ENCODE peak calls at places on chromosomes 16 and 17, in nine cellular contexts. N is tibial artery; G is ovary; S is Karpas-422; J is body of pancreas; R is PC-3; T is IMR-90; C is gastrocnemius medialis; Y is CD8-positive, alpha-beta memory T cell. D is an unnamed sample.

GRCh38 chr17:15513058-15513858 is 45.8 kb upstream of the CDRT4 start:
- DNase-seq in N (no peak), G (no peak), S (no peak), J (no peak), R (no peak), T (peak; percentile 64), C (no peak), Y (no peak), D (no peak)

GRCh38 chr16:49748322-49748721 is 107.6 kb downstream of the ZNF423 start:
- DNase-seq in N (no peak), G (peak; percentile 46), S (no peak), J (peak; percentile 45), R (no peak), T (no peak), C (no peak), Y (no peak), D (peak; percentile 4)

GRCh38 chr16:48533931-48534330 is 76.0 kb downstream of the N4BP1 start:
- DNase-seq in N (no peak), G (no peak), S (no peak), J (no peak), R (no peak), T (no peak), C (no peak), Y (no peak), D (no peak)

GRCh38 chr17:1649116-1649843 is 386 bp downstream of the RILP start:
- DNase-seq in N (peak; percentile 95), G (peak; percentile 87), S (peak; percentile 89), J (peak; percentile 88), R (peak; percentile 77), T (peak; percentile 88), C (peak; percentile 63), Y (peak; percentile 74), D (peak; percentile 86)

GRCh38 chr17:49976163-49976827 is 7.3 kb downstream of the DLX4 start:
- DNase-seq in N (no peak), G (no peak), S (no peak), J (peak; percentile 68), R (no peak), T (no peak), C (no peak), Y (no peak), D (no peak)

GRCh38 chr16:48905632-48906031 is 295.7 kb upstream of the N4BP1 start:
- DNase-seq in N (no peak), G (no peak), S (no peak), J (no peak), R (no peak), T (no peak), C (no peak), Y (no peak), D (no peak)

GRCh38 chr17:39001703-39002637 is 34.8 kb upstream of the FBXO47 start:
- DNase-seq in N (peak; percentile 88), G (peak; percentile 30), S (no peak), J (peak; percentile 77), R (peak; percentile 9), T (peak; percentile 13), C (peak; percentile 63), Y (no peak), D (peak; percentile 57)

GRCh38 chr17:49496183-49496865 is 1.2 kb downstream of the NGFR start:
- DNase-seq in N (peak; percentile 85), G (peak; percentile 84), S (peak; percentile 84), J (peak; percentile 75), R (peak; percentile 54), T (peak; percentile 28), C (peak; percentile 29), Y (peak; percentile 78), D (peak; percentile 69)

GRCh38 chr16:65967376-65967775 is 399.1 kb upstream of the CDH5 start:
- DNase-seq in N (no peak), G (no peak), S (no peak), J (no peak), R (peak; percentile 63), T (peak; percentile 45), C (no peak), Y (no peak), D (peak; percentile 89)

GRCh38 chr17:62707425-62707739 is 79.9 kb downstream of the MRC2 start:
- DNase-seq in N (no peak), G (no peak), S (no peak), J (no peak), R (no peak), T (no peak), C (no peak), Y (no peak), D (no peak)

GRCh38 chr16:59463776-59464175 is 729.7 kb upstream of the GOT2 start:
- DNase-seq in N (no peak), G (no peak), S (no peak), J (no peak), R (peak; percentile 67), T (peak; percentile 27), C (no peak), Y (no peak), D (no peak)

GRCh38 chr17:74790206-74791066 is 14.3 kb upstream of the NAT9 start:
- DNase-seq in N (no peak), G (no peak), S (no peak), J (no peak), R (no peak), T (no peak), C (no peak), Y (no peak), D (no peak)

GRCh38 chr16:56897026-56897799 is 32.2 kb downstream of the SLC12A3 start:
- DNase-seq in N (no peak), G (no peak), S (no peak), J (peak; percentile 83), R (no peak), T (no peak), C (no peak), Y (no peak), D (no peak)

DNA sequence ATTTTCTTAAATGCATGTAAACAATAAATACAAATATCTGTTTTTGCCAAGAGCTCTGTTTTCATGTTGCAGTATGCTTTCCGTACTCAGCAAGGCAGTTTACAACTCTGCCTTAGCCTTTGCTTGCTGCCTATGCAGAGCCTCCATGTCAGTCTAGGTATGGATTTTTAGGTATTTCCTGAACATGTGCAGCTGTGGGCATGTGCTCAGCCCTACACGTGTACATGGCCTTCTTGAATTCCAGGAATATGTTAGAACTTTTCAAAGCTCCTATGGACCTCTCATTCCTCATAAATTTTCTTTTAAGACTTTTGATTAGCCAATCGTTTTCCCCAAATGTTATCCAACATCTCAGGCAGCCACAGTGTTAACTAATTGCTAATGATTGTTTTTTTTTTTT is 63.8 kb downstream of the SYCE1L start:
- DNase-seq in N (no peak), G (no peak), S (no peak), J (no peak), R (no peak), T (no peak), C (no peak), Y (no peak), D (no peak)
- H3K4me3 ChIP-seq in N (no peak overlapping the region), G (no peak overlapping the region), S (no peak overlapping the region), J (no peak overlapping the region), R (no peak overlapping the region), T (no peak overlapping the region), C (no peak overlapping the region), Y (no peak overlapping the region), D (no peak overlapping the region)

DNA sequence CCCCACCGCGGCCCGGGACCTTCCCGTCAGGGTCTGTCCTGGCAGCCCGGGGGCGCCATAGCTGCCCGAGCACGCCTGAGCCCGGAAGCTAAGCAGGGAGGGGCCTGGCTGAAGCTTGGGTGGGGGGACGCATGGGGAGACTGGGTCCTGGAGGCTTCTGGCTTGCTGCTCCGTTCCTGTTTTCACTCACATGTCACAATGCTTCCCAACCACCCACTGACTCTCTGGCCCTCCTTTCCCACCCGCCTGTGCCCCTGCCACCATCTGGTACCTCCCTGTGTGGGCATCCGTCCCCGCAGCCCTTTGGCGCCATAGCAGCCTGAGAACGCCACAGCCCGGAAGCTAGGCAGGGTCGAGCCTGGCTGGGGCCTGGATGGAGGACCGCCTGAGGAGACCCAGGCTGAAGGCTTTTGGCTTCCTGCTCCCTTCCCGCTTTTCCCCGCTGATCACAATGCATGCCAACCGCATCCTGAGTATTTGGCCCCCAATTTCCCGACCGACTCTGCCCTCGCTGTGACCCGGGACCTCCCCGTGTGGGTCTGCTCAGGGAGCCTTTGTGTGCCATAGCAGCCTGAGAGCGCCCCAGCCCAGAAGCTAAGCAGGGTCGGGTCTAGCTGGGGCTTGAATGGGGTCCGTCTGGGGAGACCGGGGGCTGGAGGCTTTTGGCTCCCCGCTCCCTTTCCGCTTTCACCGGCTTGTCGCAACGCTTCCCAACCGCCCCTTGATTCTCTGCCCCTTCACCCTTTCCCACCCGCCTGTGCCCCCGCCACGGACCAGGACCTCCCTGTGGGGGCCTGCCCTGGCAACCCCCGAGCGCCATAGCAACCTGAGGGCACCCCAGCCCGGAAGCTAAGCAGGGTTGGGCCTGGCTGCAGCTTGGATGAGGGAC is 2290.1 kb downstream of the TP53TG3F start:
- DNase-seq in N (no peak), G (no peak), S (no peak), J (no peak), R (no peak), T (no peak), C (no peak), Y (no peak), D (no peak)
- H3K9me3 ChIP-seq in N (peaks cover 9% of the 10 kb centered on the region), G (peaks cover 4% of the 10 kb centered on the region), S (peaks cover 5% of the 10 kb centered on the region), J (no peaks in the 10 kb centered on the region), R (no peaks in the 10 kb centered on the region), T (peaks cover 56% of the 10 kb centered on the region), C (no peaks in the 10 kb centered on the region), Y (no peaks in the 10 kb centered on the region), D (no peaks in the 10 kb centered on the region)

DNA sequence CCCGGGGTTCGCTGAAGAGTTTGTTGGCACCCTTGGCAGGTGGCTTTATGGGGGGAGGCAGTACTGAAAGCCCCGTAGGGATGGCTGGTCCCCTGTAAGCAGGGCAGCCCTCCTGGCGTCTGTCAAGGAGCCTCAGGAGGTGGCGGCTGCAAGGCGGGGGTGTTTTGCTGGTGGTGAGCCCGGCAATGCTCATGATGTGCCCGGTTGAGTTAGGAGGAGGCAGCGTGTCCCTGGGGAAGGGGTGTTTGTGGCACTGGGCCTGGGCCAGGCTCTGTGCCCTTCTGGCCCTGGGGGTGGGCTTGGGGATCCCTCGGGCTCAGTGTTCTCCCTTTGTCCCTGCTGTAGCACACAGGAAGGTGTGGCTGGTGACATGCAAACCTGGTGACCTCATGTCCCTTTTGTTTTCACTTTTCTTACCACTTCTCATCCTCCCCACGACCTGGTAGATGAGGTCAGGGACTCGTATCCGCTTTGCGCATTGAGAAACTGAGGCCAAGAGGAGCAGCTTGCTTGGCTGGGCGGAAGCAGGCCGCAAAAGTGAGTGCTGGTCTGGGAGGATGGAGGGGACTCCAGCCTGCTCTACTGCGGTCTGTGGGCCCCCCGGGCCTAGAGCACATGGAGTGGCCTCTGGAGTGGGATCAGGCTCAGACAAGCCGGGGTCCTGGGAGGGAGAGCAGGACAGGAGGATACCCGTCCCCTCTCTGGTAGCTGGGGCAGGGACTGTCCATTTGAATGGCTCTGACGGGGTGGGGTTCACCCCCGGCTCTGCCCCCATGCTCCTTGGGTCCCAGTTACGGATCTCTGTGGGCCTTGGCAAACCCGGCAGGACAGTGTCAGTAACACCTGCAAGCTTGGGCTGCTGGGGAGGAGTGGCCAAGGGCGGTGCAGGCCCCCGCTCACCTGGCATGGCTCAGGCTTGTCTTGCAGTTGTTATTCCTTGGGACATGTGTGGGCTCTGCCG is 2.2 kb downstream of the SNN start:
- DNase-seq in N (peak; percentile 78), G (peak; percentile 44), S (no peak), J (no peak), R (no peak), T (no peak), C (no peak), Y (no peak), D (no peak)
- H3K4me3 ChIP-seq in N (peak overlapping the region; percentile 92), G (peak overlapping the region; percentile 66), S (peak overlapping the region; percentile 79), J (no peak overlapping the region), R (no peak overlapping the region), T (no peak overlapping the region), C (peak overlapping the region; percentile 99), Y (peak overlapping the region; percentile 54), D (no peak overlapping the region)

DNA sequence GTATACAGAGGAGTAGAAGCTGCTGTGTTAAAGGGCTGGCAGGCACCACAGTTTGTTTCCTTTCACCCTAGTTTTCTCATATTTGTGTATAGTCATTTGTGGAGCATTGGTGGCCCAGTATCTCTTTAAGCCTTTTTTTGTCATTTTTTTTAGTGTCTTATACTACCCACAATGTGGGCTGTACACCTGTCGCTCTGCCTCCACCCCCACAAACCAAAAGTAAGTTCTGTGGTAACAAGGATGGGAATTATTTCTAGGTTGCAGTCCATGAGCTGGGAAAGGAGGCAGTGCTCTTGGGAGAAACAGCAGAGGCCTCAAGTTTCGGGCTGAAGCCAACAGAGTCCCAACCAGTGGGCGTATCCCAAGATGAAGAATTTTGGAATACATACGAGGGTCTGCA is 6.2 kb downstream of the ZNF75A start:
- DNase-seq in N (no peak), G (no peak), S (no peak), J (no peak), R (no peak), T (no peak), C (no peak), Y (no peak), D (no peak)
- H3K9me3 ChIP-seq in N (peaks cover 99% of the 10 kb centered on the region), G (peaks cover 90% of the 10 kb centered on the region), S (peaks cover 37% of the 10 kb centered on the region), J (no peaks in the 10 kb centered on the region), R (peaks cover 12% of the 10 kb centered on the region), T (peaks cover 80% of the 10 kb centered on the region), C (peaks cover 53% of the 10 kb centered on the region), Y (peaks cover 52% of the 10 kb centered on the region), D (peaks cover 55% of the 10 kb centered on the region)

D was measured in MG63.